ENCODE peak calls at places on chromosomes 12 and 14, in eight cellular contexts. N is progenitor cell of endocrine pancreas, F is ovary, E is PC-9, I is pancreas, S is thoracic aorta, B is AG04450, D is natural killer cell. P is an unnamed sample.

GRCh38 chr12:20483776-20484175 is 115.4 kb downstream of the PDE3A start:
- DNase-seq in E (no peak), S (no peak), F (no peak), I (no peak), D (no peak), N (no peak), B (no peak), P (no peak)

GRCh38 chr12:85191-85666 is 18.7 kb downstream of the IQSEC3 start:
- DNase-seq in B (no peak), D (no peak), N (no peak), I (no peak), E (no peak), S (no peak), F (no peak), P (no peak)

GRCh38 chr12:106369624-106370346 is 12.2 kb downstream of the POLR3B start:
- DNase-seq in E (peak; percentile 42), S (no peak), N (no peak), B (peak; percentile 55), D (no peak), I (no peak), F (no peak), P (no peak)

GRCh38 chr12:59164991-59165718 is 244.9 kb upstream of the LRIG3 start:
- DNase-seq in E (peak; percentile 15), I (no peak), D (no peak), B (peak; percentile 7), F (no peak), N (no peak), S (no peak), P (no peak)

GRCh38 chr14:23299558-23299957 is 3.1 kb downstream of the PPP1R3E start:
- DNase-seq in D (no peak), I (no peak), B (no peak), N (no peak), F (no peak), E (no peak), S (no peak), P (no peak)

GRCh38 chr12:53651718-53652117 is 24.2 kb downstream of the ATP5MC2 start:
- DNase-seq in D (no peak), E (no peak), F (no peak), S (no peak), B (no peak), N (no peak), I (no peak), P (no peak)

GRCh38 chr14:103404032-103404918 is 19.1 kb downstream of the MARK3 start:
- DNase-seq in N (no peak), F (no peak), S (no peak), I (no peak), E (no peak), B (no peak), D (no peak), P (no peak)

GRCh38 chr14:106665814-106666213 is 1139.4 kb downstream of the TMEM121 start:
- DNase-seq in F (no peak), B (no peak), E (no peak), N (no peak), I (no peak), D (no peak), S (no peak), P (no peak)

GRCh38 chr12:105920161-105920684 is 218.5 kb downstream of the NUAK1 start:
- DNase-seq in F (no peak), N (no peak), D (no peak), E (no peak), S (no peak), I (no peak), B (no peak), P (no peak)

GRCh38 chr12:52532636-52533035 is 12.4 kb upstream of the KRT5 start:
- DNase-seq in F (no peak), B (no peak), S (no peak), D (no peak), N (no peak), E (no peak), I (no peak), P (no peak)

GRCh38 chr14:89378119-89378518 is 38.9 kb downstream of the FOXN3 start:
- DNase-seq in N (no peak), I (no peak), B (peak; percentile 38), S (no peak), F (no peak), E (no peak), D (no peak), P (no peak)

GRCh38 chr12:2691340-2692111 is 103.2 kb upstream of the FKBP4 start:
- DNase-seq in B (no peak), F (no peak), D (peak; percentile 39), I (no peak), S (no peak), E (no peak), N (no peak), P (no peak)

GRCh38 chr12:122865268-122866231 is 30.3 kb downstream of the HIP1R start:
- DNase-seq in B (no peak), I (peak; percentile 63), D (no peak), E (no peak), N (no peak), F (peak; percentile 38), S (no peak), P (no peak)

GRCh38 chr12:96985515-96986362 is 78.7 kb downstream of the NEDD1 start:
- DNase-seq in D (peak; percentile 33), B (no peak), F (peak; percentile 35), N (peak; percentile 47), E (peak; percentile 32), I (no peak), S (no peak), P (peak; percentile 10)

GRCh38 chr12:111529424-111530368 is 69.4 kb downstream of the ATXN2 start:
- DNase-seq in D (peak; percentile 58), I (peak; percentile 21), E (peak; percentile 29), F (peak; percentile 54), S (no peak), N (peak; percentile 17), B (peak; percentile 18), P (peak; percentile 43)

GRCh38 chr14:91149462-91149861 is 35.6 kb downstream of the DGLUCY start:
- DNase-seq in N (no peak), I (peak; percentile 66), E (no peak), D (no peak), B (peak; percentile 99), F (no peak), S (peak; percentile 46), P (no peak)

GRCh38 chr12:29519585-29520182 is 22.2 kb upstream of the OVCH1 start:
- DNase-seq in S (no peak), F (no peak), E (peak; percentile 24), D (no peak), B (peak; percentile 36), I (no peak), N (no peak), P (no peak)

GRCh38 chr12:104751024-104751570 is 207.0 kb downstream of the SLC41A2 start:
- DNase-seq in N (no peak), E (no peak), I (no peak), F (no peak), S (no peak), B (no peak), D (no peak), P (no peak)

GRCh38 chr14:51604078-51604477 is 47.6 kb upstream of the FRMD6 start:
- DNase-seq in D (no peak), N (no peak), S (no peak), F (no peak), I (no peak), E (no peak), B (peak; percentile 67), P (no peak)

GRCh38 chr12:76719171-76719631 is 44.7 kb upstream of the ZDHHC17 start:
- DNase-seq in E (no peak), S (no peak), D (no peak), F (no peak), B (no peak), N (no peak), I (no peak), P (no peak)

GRCh38 chr14:102164241-102164641 is 24.5 kb downstream of the WDR20 start:
- DNase-seq in S (no peak), D (no peak), E (no peak), I (no peak), F (no peak), N (no peak), B (no peak), P (no peak)
- TF ChIP-seq CTCF in S (no peak), D (no peak), E (no peak), I (no peak), F (no peak), N (no peak), B (no peak), P (no peak)

DNA sequence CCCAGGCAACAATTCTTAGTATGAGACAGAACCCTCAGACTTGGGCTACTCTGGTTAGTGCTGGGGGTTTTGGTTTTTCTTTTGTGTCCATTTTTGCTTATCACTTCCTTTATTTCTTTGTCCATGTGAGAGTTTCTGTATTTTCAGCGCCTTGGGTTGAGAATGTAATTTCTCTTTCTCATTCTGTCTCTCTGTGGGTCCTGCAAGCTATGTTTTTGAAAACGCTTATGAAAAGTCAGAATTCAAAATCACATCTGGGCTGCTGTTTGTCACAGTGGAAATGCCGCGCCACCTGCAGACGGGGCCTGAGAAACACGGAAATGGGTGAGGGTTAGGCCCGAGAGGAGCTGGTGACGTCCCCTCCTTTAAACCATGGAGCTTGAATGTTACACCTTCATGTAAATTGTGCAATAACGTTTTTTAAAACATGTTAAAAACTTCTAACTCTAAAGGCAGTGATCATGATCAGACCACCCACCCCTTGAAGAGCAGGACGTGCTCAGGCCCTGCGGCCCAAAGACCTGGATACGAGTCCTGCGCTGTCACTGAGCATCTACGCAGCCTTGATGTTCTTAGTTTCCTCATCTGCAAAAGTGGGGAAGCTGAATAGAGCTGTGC is 26.1 kb downstream of the JDP2 start:
- DNase-seq in S (no peak), I (no peak), F (no peak), B (no peak), N (no peak), E (no peak), D (no peak), P (no peak)
- TF ChIP-seq CTCF in S (no peak), I (no peak), F (no peak), B (no peak), N (no peak), E (no peak), D (no peak), P (peak; percentile 4)

GRCh38 chr14:58129208-58129607 is 22.8 kb downstream of the ARMH4 start:
- DNase-seq in D (no peak), I (no peak), E (no peak), B (no peak), F (no peak), N (no peak), S (no peak), P (no peak)
- TF ChIP-seq CTCF in D (no peak), I (no peak), E (peak; percentile 35), B (no peak), F (no peak), N (peak; percentile 21), S (no peak), P (peak; percentile 12)

GRCh38 chr14:83485591-83485990 is 1951.9 kb upstream of the SEL1L start:
- DNase-seq in B (no peak), E (no peak), N (no peak), I (no peak), D (no peak), F (no peak), S (no peak), P (no peak)

GRCh38 chr14:83478741-83479140 is 1945.1 kb upstream of the SEL1L start:
- DNase-seq in F (no peak), B (no peak), E (no peak), S (no peak), I (no peak), N (no peak), D (no peak), P (no peak)

DNA sequence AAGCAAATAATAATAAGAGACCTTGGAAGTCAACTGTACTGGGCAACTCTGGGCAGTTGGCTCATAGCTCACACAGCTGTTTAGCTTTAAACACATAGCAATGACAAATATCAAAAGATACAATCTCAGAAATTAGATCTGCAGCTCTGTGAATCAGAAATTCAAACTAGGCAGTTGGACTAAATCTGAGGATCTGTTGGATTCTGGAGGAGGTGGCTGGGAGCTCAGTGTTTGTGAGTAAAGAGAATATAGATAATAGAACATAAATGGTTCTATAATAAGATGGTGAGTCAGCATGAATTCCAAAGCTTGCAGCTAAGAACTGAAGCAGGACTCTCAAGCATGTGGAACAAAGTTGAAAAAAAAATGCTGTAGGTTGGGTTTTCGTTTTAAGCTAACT is 1949.4 kb upstream of the SEL1L start:
- DNase-seq in E (no peak), N (no peak), I (no peak), S (no peak), B (peak; percentile 11), D (no peak), F (no peak), P (no peak)
- TF ChIP-seq CTCF in E (no peak), N (no peak), I (no peak), S (no peak), B (no peak), D (no peak), F (no peak), P (no peak)

P was measured in D721Med.